ENCODE peak calls at places on chromosomes 12 and 14, in ten cellular contexts. One of them, this sample, is unnamed.

GRCh38 chr12:121809712-121810116 is 5.9 kb downstream of the SETD1B start:
- DNase-seq in K562: no peak
- DNase-seq in T47D: no peak
- DNase-seq in T1000: no peak
- DNase-seq in activated T-cell treated with anti-CD3 and anti-CD28 coated beads, Interleukin-2, amount 50 U/mL, for 48 hours: no peak
- DNase-seq in psoas muscle: peak; percentile 51
- DNase-seq in activated CD4-positive, alpha-beta T cell treated with anti-CD3 and anti-CD28 coated beads for 24 hours: no peak
- DNase-seq in NCI-H1092: no peak
- DNase-seq in activated naive CD4-positive, alpha-beta T cell: no peak
- DNase-seq in CD4-positive, alpha-beta T cell: no peak
- DNase-seq in this sample: no peak

GRCh38 chr14:34355584-34356266 is 106.3 kb downstream of the SPTSSA start:
- DNase-seq in T47D: peak; percentile 40
- DNase-seq in activated T-cell treated with anti-CD3 and anti-CD28 coated beads, Interleukin-2, amount 50 U/mL, for 48 hours: no peak
- DNase-seq in NCI-H1092: no peak
- DNase-seq in psoas muscle: no peak
- DNase-seq in K562: peak; percentile 12
- DNase-seq in activated CD4-positive, alpha-beta T cell treated with anti-CD3 and anti-CD28 coated beads for 24 hours: no peak
- DNase-seq in T1000: no peak
- DNase-seq in activated naive CD4-positive, alpha-beta T cell: no peak
- DNase-seq in CD4-positive, alpha-beta T cell: no peak
- DNase-seq in this sample: no peak

GRCh38 chr14:61147369-61147897 is 133.7 kb downstream of the TMEM30B start:
- DNase-seq in NCI-H1092: no peak
- DNase-seq in CD4-positive, alpha-beta T cell: no peak
- DNase-seq in activated T-cell treated with anti-CD3 and anti-CD28 coated beads, Interleukin-2, amount 50 U/mL, for 48 hours: no peak
- DNase-seq in activated naive CD4-positive, alpha-beta T cell: no peak
- DNase-seq in activated CD4-positive, alpha-beta T cell treated with anti-CD3 and anti-CD28 coated beads for 24 hours: no peak
- DNase-seq in T1000: no peak
- DNase-seq in T47D: no peak
- DNase-seq in K562: no peak
- DNase-seq in psoas muscle: no peak
- DNase-seq in this sample: no peak

GRCh38 chr12:46131729-46132128 is 137.1 kb downstream of the SLC38A1 start:
- DNase-seq in T1000: no peak
- DNase-seq in CD4-positive, alpha-beta T cell: no peak
- DNase-seq in K562: peak; percentile 32
- DNase-seq in activated naive CD4-positive, alpha-beta T cell: no peak
- DNase-seq in activated T-cell treated with anti-CD3 and anti-CD28 coated beads, Interleukin-2, amount 50 U/mL, for 48 hours: no peak
- DNase-seq in activated CD4-positive, alpha-beta T cell treated with anti-CD3 and anti-CD28 coated beads for 24 hours: no peak
- DNase-seq in psoas muscle: no peak
- DNase-seq in NCI-H1092: no peak
- DNase-seq in T47D: peak; percentile 83
- DNase-seq in this sample: no peak

GRCh38 chr12:25283006-25283405 is 32.3 kb upstream of the KRAS start:
- DNase-seq in CD4-positive, alpha-beta T cell: no peak
- DNase-seq in activated T-cell treated with anti-CD3 and anti-CD28 coated beads, Interleukin-2, amount 50 U/mL, for 48 hours: no peak
- DNase-seq in activated CD4-positive, alpha-beta T cell treated with anti-CD3 and anti-CD28 coated beads for 24 hours: no peak
- DNase-seq in K562: no peak
- DNase-seq in activated naive CD4-positive, alpha-beta T cell: no peak
- DNase-seq in T47D: no peak
- DNase-seq in NCI-H1092: no peak
- DNase-seq in T1000: no peak
- DNase-seq in psoas muscle: no peak
- DNase-seq in this sample: no peak

GRCh38 chr12:104623920-104624319 is 167.2 kb downstream of the CHST11 start:
- DNase-seq in CD4-positive, alpha-beta T cell: no peak
- DNase-seq in T47D: no peak
- DNase-seq in activated CD4-positive, alpha-beta T cell treated with anti-CD3 and anti-CD28 coated beads for 24 hours: no peak
- DNase-seq in K562: no peak
- DNase-seq in activated naive CD4-positive, alpha-beta T cell: no peak
- DNase-seq in NCI-H1092: no peak
- DNase-seq in psoas muscle: no peak
- DNase-seq in T1000: no peak
- DNase-seq in activated T-cell treated with anti-CD3 and anti-CD28 coated beads, Interleukin-2, amount 50 U/mL, for 48 hours: no peak
- DNase-seq in this sample: no peak

GRCh38 chr12:6215120-6215807 is 15.1 kb downstream of the CD9 start:
- DNase-seq in activated CD4-positive, alpha-beta T cell treated with anti-CD3 and anti-CD28 coated beads for 24 hours: no peak
- DNase-seq in activated T-cell treated with anti-CD3 and anti-CD28 coated beads, Interleukin-2, amount 50 U/mL, for 48 hours: no peak
- DNase-seq in K562: no peak
- DNase-seq in psoas muscle: no peak
- DNase-seq in activated naive CD4-positive, alpha-beta T cell: no peak
- DNase-seq in T47D: no peak
- DNase-seq in T1000: no peak
- DNase-seq in CD4-positive, alpha-beta T cell: no peak
- DNase-seq in NCI-H1092: no peak
- DNase-seq in this sample: no peak

GRCh38 chr12:20525064-20525610 is 156.8 kb downstream of the PDE3A start:
- DNase-seq in activated CD4-positive, alpha-beta T cell treated with anti-CD3 and anti-CD28 coated beads for 24 hours: no peak
- DNase-seq in T1000: no peak
- DNase-seq in CD4-positive, alpha-beta T cell: no peak
- DNase-seq in NCI-H1092: no peak
- DNase-seq in activated naive CD4-positive, alpha-beta T cell: no peak
- DNase-seq in psoas muscle: no peak
- DNase-seq in K562: no peak
- DNase-seq in T47D: no peak
- DNase-seq in activated T-cell treated with anti-CD3 and anti-CD28 coated beads, Interleukin-2, amount 50 U/mL, for 48 hours: no peak
- DNase-seq in this sample: no peak

GRCh38 chr14:99605299-99605961 is 1.4 kb upstream of the CCDC85C start:
- DNase-seq in T47D: peak; percentile 82
- DNase-seq in T1000: peak; percentile 76
- DNase-seq in CD4-positive, alpha-beta T cell: peak; percentile 81
- DNase-seq in activated naive CD4-positive, alpha-beta T cell: peak; percentile 34
- DNase-seq in NCI-H1092: peak; percentile 57
- DNase-seq in activated CD4-positive, alpha-beta T cell treated with anti-CD3 and anti-CD28 coated beads for 24 hours: peak; percentile 56
- DNase-seq in activated T-cell treated with anti-CD3 and anti-CD28 coated beads, Interleukin-2, amount 50 U/mL, for 48 hours: peak; percentile 76
- DNase-seq in psoas muscle: peak; percentile 79
- DNase-seq in K562: peak; percentile 82
- DNase-seq in this sample: no peak

GRCh38 chr12:46208370-46208769 is 60.5 kb downstream of the SLC38A1 start:
- DNase-seq in T47D: peak; percentile 69
- DNase-seq in CD4-positive, alpha-beta T cell: no peak
- DNase-seq in NCI-H1092: no peak
- DNase-seq in T1000: no peak
- DNase-seq in activated T-cell treated with anti-CD3 and anti-CD28 coated beads, Interleukin-2, amount 50 U/mL, for 48 hours: no peak
- DNase-seq in K562: no peak
- DNase-seq in activated naive CD4-positive, alpha-beta T cell: no peak
- DNase-seq in activated CD4-positive, alpha-beta T cell treated with anti-CD3 and anti-CD28 coated beads for 24 hours: no peak
- DNase-seq in psoas muscle: no peak
- DNase-seq in this sample: no peak

GRCh38 chr12:6977653-6978052 is 6.9 kb downstream of the EMG1 start:
- DNase-seq in T47D: no peak
- DNase-seq in NCI-H1092: no peak
- DNase-seq in activated CD4-positive, alpha-beta T cell treated with anti-CD3 and anti-CD28 coated beads for 24 hours: no peak
- DNase-seq in activated T-cell treated with anti-CD3 and anti-CD28 coated beads, Interleukin-2, amount 50 U/mL, for 48 hours: no peak
- DNase-seq in T1000: no peak
- DNase-seq in activated naive CD4-positive, alpha-beta T cell: no peak
- DNase-seq in CD4-positive, alpha-beta T cell: no peak
- DNase-seq in psoas muscle: no peak
- DNase-seq in K562: no peak
- DNase-seq in this sample: no peak

GRCh38 chr12:43336962-43337555 is 214.9 kb downstream of the ADAMTS20 start:
- DNase-seq in NCI-H1092: no peak
- DNase-seq in K562: peak; percentile 4
- DNase-seq in activated naive CD4-positive, alpha-beta T cell: no peak
- DNase-seq in activated T-cell treated with anti-CD3 and anti-CD28 coated beads, Interleukin-2, amount 50 U/mL, for 48 hours: no peak
- DNase-seq in activated CD4-positive, alpha-beta T cell treated with anti-CD3 and anti-CD28 coated beads for 24 hours: no peak
- DNase-seq in T1000: no peak
- DNase-seq in T47D: peak; percentile 45
- DNase-seq in CD4-positive, alpha-beta T cell: no peak
- DNase-seq in psoas muscle: no peak
- DNase-seq in this sample: no peak

GRCh38 chr14:39683711-39684110 is 251.5 kb upstream of the FBXO33 start:
- DNase-seq in NCI-H1092: no peak
- DNase-seq in psoas muscle: no peak
- DNase-seq in T47D: no peak
- DNase-seq in T1000: no peak
- DNase-seq in CD4-positive, alpha-beta T cell: no peak
- DNase-seq in activated CD4-positive, alpha-beta T cell treated with anti-CD3 and anti-CD28 coated beads for 24 hours: no peak
- DNase-seq in activated naive CD4-positive, alpha-beta T cell: no peak
- DNase-seq in activated T-cell treated with anti-CD3 and anti-CD28 coated beads, Interleukin-2, amount 50 U/mL, for 48 hours: no peak
- DNase-seq in K562: no peak
- DNase-seq in this sample: no peak

GRCh38 chr14:19729763-19730162 is 13.6 kb upstream of the OR4Q3 start:
- DNase-seq in K562: no peak
- DNase-seq in activated T-cell treated with anti-CD3 and anti-CD28 coated beads, Interleukin-2, amount 50 U/mL, for 48 hours: no peak
- DNase-seq in activated naive CD4-positive, alpha-beta T cell: no peak
- DNase-seq in NCI-H1092: no peak
- DNase-seq in CD4-positive, alpha-beta T cell: no peak
- DNase-seq in T47D: no peak
- DNase-seq in psoas muscle: no peak
- DNase-seq in activated CD4-positive, alpha-beta T cell treated with anti-CD3 and anti-CD28 coated beads for 24 hours: no peak
- DNase-seq in T1000: no peak
- DNase-seq in this sample: no peak

GRCh38 chr12:83388551-83388950 is 701.8 kb downstream of the TMTC2 start:
- DNase-seq in activated naive CD4-positive, alpha-beta T cell: no peak
- DNase-seq in activated T-cell treated with anti-CD3 and anti-CD28 coated beads, Interleukin-2, amount 50 U/mL, for 48 hours: no peak
- DNase-seq in activated CD4-positive, alpha-beta T cell treated with anti-CD3 and anti-CD28 coated beads for 24 hours: no peak
- DNase-seq in psoas muscle: no peak
- DNase-seq in T47D: no peak
- DNase-seq in NCI-H1092: no peak
- DNase-seq in CD4-positive, alpha-beta T cell: no peak
- DNase-seq in K562: no peak
- DNase-seq in T1000: no peak
- DNase-seq in this sample: no peak

GRCh38 chr12:88775742-88776151 is 195.5 kb upstream of the KITLG start:
- DNase-seq in activated T-cell treated with anti-CD3 and anti-CD28 coated beads, Interleukin-2, amount 50 U/mL, for 48 hours: no peak
- DNase-seq in CD4-positive, alpha-beta T cell: no peak
- DNase-seq in activated naive CD4-positive, alpha-beta T cell: no peak
- DNase-seq in K562: no peak
- DNase-seq in NCI-H1092: no peak
- DNase-seq in T47D: no peak
- DNase-seq in T1000: no peak
- DNase-seq in activated CD4-positive, alpha-beta T cell treated with anti-CD3 and anti-CD28 coated beads for 24 hours: no peak
- DNase-seq in psoas muscle: no peak
- DNase-seq in this sample: no peak

GRCh38 chr14:20415723-20416622 is 2.7 kb upstream of the TEP1 start:
- DNase-seq in activated naive CD4-positive, alpha-beta T cell: no peak
- DNase-seq in psoas muscle: no peak
- DNase-seq in T47D: peak; percentile 55
- DNase-seq in NCI-H1092: peak; percentile 15
- DNase-seq in T1000: no peak
- DNase-seq in K562: peak; percentile 70
- DNase-seq in CD4-positive, alpha-beta T cell: peak; percentile 26
- DNase-seq in activated T-cell treated with anti-CD3 and anti-CD28 coated beads, Interleukin-2, amount 50 U/mL, for 48 hours: no peak
- DNase-seq in activated CD4-positive, alpha-beta T cell treated with anti-CD3 and anti-CD28 coated beads for 24 hours: peak; percentile 31
- DNase-seq in this sample: no peak

GRCh38 chr12:118581396-118581795 is 205.0 kb downstream of the SUDS3 start:
- DNase-seq in NCI-H1092: no peak
- DNase-seq in psoas muscle: no peak
- DNase-seq in activated naive CD4-positive, alpha-beta T cell: no peak
- DNase-seq in K562: no peak
- DNase-seq in CD4-positive, alpha-beta T cell: no peak
- DNase-seq in T1000: no peak
- DNase-seq in activated T-cell treated with anti-CD3 and anti-CD28 coated beads, Interleukin-2, amount 50 U/mL, for 48 hours: no peak
- DNase-seq in T47D: no peak
- DNase-seq in activated CD4-positive, alpha-beta T cell treated with anti-CD3 and anti-CD28 coated beads for 24 hours: no peak
- DNase-seq in this sample: no peak

GRCh38 chr12:65891987-65892481 is 67.8 kb downstream of the HMGA2 start:
- DNase-seq in K562: no peak
- DNase-seq in CD4-positive, alpha-beta T cell: no peak
- DNase-seq in T1000: peak; percentile 100
- DNase-seq in NCI-H1092: no peak
- DNase-seq in psoas muscle: peak; percentile 82
- DNase-seq in T47D: peak; percentile 60
- DNase-seq in activated CD4-positive, alpha-beta T cell treated with anti-CD3 and anti-CD28 coated beads for 24 hours: no peak
- DNase-seq in activated naive CD4-positive, alpha-beta T cell: no peak
- DNase-seq in activated T-cell treated with anti-CD3 and anti-CD28 coated beads, Interleukin-2, amount 50 U/mL, for 48 hours: no peak
- DNase-seq in this sample: peak; percentile 95

GRCh38 chr12:117037296-117038022 is 61.8 kb downstream of the TESC start:
- DNase-seq in T47D: no peak
- DNase-seq in K562: no peak
- DNase-seq in activated naive CD4-positive, alpha-beta T cell: no peak
- DNase-seq in NCI-H1092: no peak
- DNase-seq in activated CD4-positive, alpha-beta T cell treated with anti-CD3 and anti-CD28 coated beads for 24 hours: no peak
- DNase-seq in T1000: no peak
- DNase-seq in activated T-cell treated with anti-CD3 and anti-CD28 coated beads, Interleukin-2, amount 50 U/mL, for 48 hours: no peak
- DNase-seq in CD4-positive, alpha-beta T cell: no peak
- DNase-seq in psoas muscle: no peak
- DNase-seq in this sample: no peak

GRCh38 chr12:112482734-112483133 is 64.0 kb downstream of the PTPN11 start:
- DNase-seq in T47D: no peak
- DNase-seq in T1000: no peak
- DNase-seq in activated naive CD4-positive, alpha-beta T cell: no peak
- DNase-seq in NCI-H1092: no peak
- DNase-seq in CD4-positive, alpha-beta T cell: no peak
- DNase-seq in activated CD4-positive, alpha-beta T cell treated with anti-CD3 and anti-CD28 coated beads for 24 hours: no peak
- DNase-seq in K562: no peak
- DNase-seq in activated T-cell treated with anti-CD3 and anti-CD28 coated beads, Interleukin-2, amount 50 U/mL, for 48 hours: no peak
- DNase-seq in psoas muscle: no peak
- DNase-seq in this sample: no peak

GRCh38 chr14:34302654-34303053 is 159.4 kb downstream of the SPTSSA start:
- DNase-seq in psoas muscle: no peak
- DNase-seq in NCI-H1092: peak; percentile 85
- DNase-seq in K562: no peak
- DNase-seq in activated CD4-positive, alpha-beta T cell treated with anti-CD3 and anti-CD28 coated beads for 24 hours: no peak
- DNase-seq in CD4-positive, alpha-beta T cell: no peak
- DNase-seq in activated T-cell treated with anti-CD3 and anti-CD28 coated beads, Interleukin-2, amount 50 U/mL, for 48 hours: no peak
- DNase-seq in activated naive CD4-positive, alpha-beta T cell: no peak
- DNase-seq in T47D: no peak
- DNase-seq in T1000: no peak
- DNase-seq in this sample: no peak

GRCh38 chr14:64569108-64570045 is 19.6 kb downstream of the PPP1R36 start:
- DNase-seq in K562: no peak
- DNase-seq in activated T-cell treated with anti-CD3 and anti-CD28 coated beads, Interleukin-2, amount 50 U/mL, for 48 hours: no peak
- DNase-seq in CD4-positive, alpha-beta T cell: no peak
- DNase-seq in NCI-H1092: no peak
- DNase-seq in T1000: peak; percentile 40
- DNase-seq in psoas muscle: peak; percentile 75
- DNase-seq in activated CD4-positive, alpha-beta T cell treated with anti-CD3 and anti-CD28 coated beads for 24 hours: no peak
- DNase-seq in T47D: peak; percentile 40
- DNase-seq in activated naive CD4-positive, alpha-beta T cell: no peak
- DNase-seq in this sample: peak; percentile 17

GRCh38 chr12:12182926-12183325 is 83.9 kb downstream of the LRP6 start:
- DNase-seq in T1000: no peak
- DNase-seq in activated CD4-positive, alpha-beta T cell treated with anti-CD3 and anti-CD28 coated beads for 24 hours: no peak
- DNase-seq in activated naive CD4-positive, alpha-beta T cell: no peak
- DNase-seq in CD4-positive, alpha-beta T cell: no peak
- DNase-seq in activated T-cell treated with anti-CD3 and anti-CD28 coated beads, Interleukin-2, amount 50 U/mL, for 48 hours: no peak
- DNase-seq in psoas muscle: no peak
- DNase-seq in K562: no peak
- DNase-seq in T47D: no peak
- DNase-seq in NCI-H1092: no peak
- DNase-seq in this sample: no peak

GRCh38 chr14:101087614-101088394 is 184.3 kb upstream of the RTL1 start:
- DNase-seq in activated naive CD4-positive, alpha-beta T cell: no peak
- DNase-seq in CD4-positive, alpha-beta T cell: no peak
- DNase-seq in NCI-H1092: no peak
- DNase-seq in K562: no peak
- DNase-seq in psoas muscle: no peak
- DNase-seq in T47D: no peak
- DNase-seq in activated T-cell treated with anti-CD3 and anti-CD28 coated beads, Interleukin-2, amount 50 U/mL, for 48 hours: no peak
- DNase-seq in T1000: no peak
- DNase-seq in activated CD4-positive, alpha-beta T cell treated with anti-CD3 and anti-CD28 coated beads for 24 hours: no peak
- DNase-seq in this sample: no peak

GRCh38 chr12:71158361-71158882 is 623 bp upstream of the TSPAN8 start:
- DNase-seq in NCI-H1092: peak; percentile 68
- DNase-seq in T47D: no peak
- DNase-seq in psoas muscle: no peak
- DNase-seq in activated CD4-positive, alpha-beta T cell treated with anti-CD3 and anti-CD28 coated beads for 24 hours: no peak
- DNase-seq in activated naive CD4-positive, alpha-beta T cell: no peak
- DNase-seq in CD4-positive, alpha-beta T cell: no peak
- DNase-seq in K562: no peak
- DNase-seq in activated T-cell treated with anti-CD3 and anti-CD28 coated beads, Interleukin-2, amount 50 U/mL, for 48 hours: no peak
- DNase-seq in T1000: no peak
- DNase-seq in this sample: no peak

GRCh38 chr12:75260316-75260715 is 50.7 kb upstream of the KCNC2 start:
- DNase-seq in T1000: no peak
- DNase-seq in activated naive CD4-positive, alpha-beta T cell: no peak
- DNase-seq in psoas muscle: no peak
- DNase-seq in activated CD4-positive, alpha-beta T cell treated with anti-CD3 and anti-CD28 coated beads for 24 hours: no peak
- DNase-seq in T47D: peak; percentile 18
- DNase-seq in activated T-cell treated with anti-CD3 and anti-CD28 coated beads, Interleukin-2, amount 50 U/mL, for 48 hours: no peak
- DNase-seq in K562: no peak
- DNase-seq in CD4-positive, alpha-beta T cell: no peak
- DNase-seq in NCI-H1092: no peak
- DNase-seq in this sample: no peak

GRCh38 chr14:53670701-53671100 is 285.9 kb downstream of the BMP4 start:
- DNase-seq in NCI-H1092: no peak
- DNase-seq in CD4-positive, alpha-beta T cell: no peak
- DNase-seq in K562: no peak
- DNase-seq in activated T-cell treated with anti-CD3 and anti-CD28 coated beads, Interleukin-2, amount 50 U/mL, for 48 hours: no peak
- DNase-seq in activated naive CD4-positive, alpha-beta T cell: no peak
- DNase-seq in T1000: peak; percentile 11
- DNase-seq in psoas muscle: no peak
- DNase-seq in T47D: no peak
- DNase-seq in activated CD4-positive, alpha-beta T cell treated with anti-CD3 and anti-CD28 coated beads for 24 hours: no peak
- DNase-seq in this sample: no peak

This sample was measured in Panc1.